ENCODE peak calls at places on chromosomes 4 and X, in ten cellular contexts. X, U, J, F, I, T, K, Y, E and M are unnamed samples.

GRCh38 chr4:119858176-119858575 is 208.5 kb downstream of the MAD2L1 start:
- DNase-seq in X (no peak), U (no peak), J (no peak), F (no peak), I (peak; percentile 56), T (no peak), K (peak; percentile 22), Y (no peak), E (no peak), M (no peak)

GRCh38 chr4:14452001-14452400 is 550.3 kb upstream of the CPEB2 start:
- DNase-seq in X (no peak), U (no peak), J (no peak), F (no peak), I (no peak), T (no peak), K (no peak), Y (no peak), E (no peak), M (no peak)

GRCh38 chrX:73932522-73932921 is 369.5 kb downstream of the CHIC1 start:
- DNase-seq in X (no peak), U (no peak), J (no peak), F (no peak), I (no peak), T (no peak), K (no peak), Y (no peak), E (no peak), M (no peak)

GRCh38 chr4:38132843-38133662 is 172.9 kb downstream of the PTTG2 start:
- DNase-seq in X (no peak), U (no peak), J (no peak), F (no peak), I (no peak), T (no peak), K (no peak), Y (no peak), E (no peak), M (no peak)

GRCh38 chrX:129553619-129554288 is 13.7 kb downstream of the OCRL start:
- DNase-seq in X (no peak), U (no peak), J (no peak), F (no peak), I (no peak), T (no peak), K (no peak), Y (no peak), E (no peak), M (no peak)

GRCh38 chr4:161256716-161257115 is 907.1 kb downstream of the FSTL5 start:
- DNase-seq in X (no peak), U (peak; percentile 7), J (no peak), F (no peak), I (no peak), T (no peak), K (no peak), Y (no peak), E (no peak), M (no peak)

GRCh38 chr4:1192493-1193205 is 20.3 kb upstream of the SPON2 start:
- DNase-seq in X (no peak), U (no peak), J (peak; percentile 60), F (peak; percentile 31), I (no peak), T (peak; percentile 23), K (no peak), Y (no peak), E (no peak), M (no peak)

GRCh38 chr4:186606593-186606992 is 51.2 kb upstream of the MTNR1A start:
- DNase-seq in X (no peak), U (no peak), J (no peak), F (no peak), I (peak; percentile 40), T (no peak), K (no peak), Y (peak; percentile 12), E (no peak), M (no peak)

DNA sequence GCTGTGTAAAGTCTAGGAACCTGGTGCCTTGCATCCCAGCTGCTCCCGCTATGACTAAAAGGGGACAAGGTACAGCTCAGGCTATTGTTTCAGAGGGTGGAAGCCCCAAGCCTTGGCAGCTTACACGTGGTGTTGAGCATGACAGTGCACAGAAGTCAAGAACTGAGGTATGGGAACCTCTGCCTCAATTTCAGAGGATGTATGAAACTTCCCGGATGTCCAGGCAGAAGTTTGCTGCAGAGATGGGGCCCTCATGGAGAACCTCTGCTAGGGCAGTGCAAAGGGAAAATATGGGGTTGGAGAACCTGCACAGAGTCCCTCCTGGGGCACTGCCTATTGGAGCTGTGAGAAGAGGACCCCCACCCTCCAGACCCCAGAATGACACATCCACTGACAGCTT is 76.6 kb downstream of the DDX60 start:
- DNase-seq in X (no peak), U (no peak), J (no peak), F (no peak), I (no peak), T (no peak), K (no peak), Y (no peak), E (no peak), M (no peak)
- TF ChIP-seq CTCF in X (no peak), U (no peak), J (no peak), F (no peak), I (no peak), T (no peak), K (no peak), Y (no peak), E (no peak), M (no peak)

GRCh38 chr4:11487876-11488545 is 59.3 kb upstream of the HS3ST1 start:
- DNase-seq in X (no peak), U (no peak), J (no peak), F (no peak), I (no peak), T (no peak), K (peak; percentile 98), Y (no peak), E (no peak), M (no peak)

GRCh38 chr4:11487139-11487538 is 58.4 kb upstream of the HS3ST1 start:
- DNase-seq in X (no peak), U (no peak), J (no peak), F (no peak), I (no peak), T (no peak), K (no peak), Y (no peak), E (no peak), M (no peak)

GRCh38 chr4:11485926-11486325 is 57.2 kb upstream of the HS3ST1 start:
- DNase-seq in X (no peak), U (no peak), J (no peak), F (no peak), I (no peak), T (no peak), K (no peak), Y (no peak), E (no peak), M (no peak)

GRCh38 chr4:11489449-11490083 is 60.9 kb upstream of the HS3ST1 start:
- DNase-seq in X (no peak), U (no peak), J (no peak), F (no peak), I (no peak), T (no peak), K (no peak), Y (no peak), E (no peak), M (no peak)

DNA sequence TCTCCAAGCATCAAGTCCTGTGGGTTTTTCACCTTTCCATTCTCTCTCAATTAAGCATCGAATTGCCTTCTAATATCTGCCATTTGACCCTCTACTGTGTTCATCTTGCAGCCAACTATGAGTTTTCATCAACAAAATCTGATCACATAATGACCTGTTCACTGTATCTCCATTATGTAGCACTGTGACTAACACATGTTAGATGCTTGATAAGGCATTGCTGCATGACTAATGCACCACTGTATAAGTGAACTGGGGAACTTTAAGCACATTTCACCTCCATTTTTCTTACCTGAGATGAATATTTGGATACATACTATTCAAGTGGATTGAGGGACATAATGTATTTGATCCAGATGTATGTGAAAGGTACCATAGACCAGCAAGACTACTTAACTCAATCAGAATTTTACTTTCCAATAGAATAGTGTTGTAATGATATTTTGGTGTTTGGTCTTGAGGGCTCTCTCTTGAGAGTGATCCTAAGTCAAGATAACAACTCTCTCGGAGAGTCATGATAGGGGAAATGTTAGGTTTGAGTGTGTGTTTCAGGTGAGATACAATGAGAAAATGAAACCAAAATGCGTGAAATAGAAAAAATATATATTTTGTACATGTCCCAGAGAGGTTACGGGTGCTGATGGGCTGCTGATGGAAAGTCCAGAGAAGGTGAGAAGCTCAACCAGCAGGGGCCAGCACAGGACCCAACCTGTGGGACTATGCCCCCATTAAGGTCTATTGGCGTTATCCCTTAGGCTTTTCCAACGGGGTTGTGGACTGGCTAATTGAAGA is 60.2 kb upstream of the HS3ST1 start:
- DNase-seq in X (no peak), U (no peak), J (no peak), F (no peak), I (no peak), T (no peak), K (peak; percentile 56), Y (no peak), E (no peak), M (no peak)
- TF ChIP-seq CTCF in X (no peak), U (no peak), J (no peak), F (no peak), I (no peak), T (no peak), K (no peak), Y (no peak), E (no peak), M (no peak)

DNA sequence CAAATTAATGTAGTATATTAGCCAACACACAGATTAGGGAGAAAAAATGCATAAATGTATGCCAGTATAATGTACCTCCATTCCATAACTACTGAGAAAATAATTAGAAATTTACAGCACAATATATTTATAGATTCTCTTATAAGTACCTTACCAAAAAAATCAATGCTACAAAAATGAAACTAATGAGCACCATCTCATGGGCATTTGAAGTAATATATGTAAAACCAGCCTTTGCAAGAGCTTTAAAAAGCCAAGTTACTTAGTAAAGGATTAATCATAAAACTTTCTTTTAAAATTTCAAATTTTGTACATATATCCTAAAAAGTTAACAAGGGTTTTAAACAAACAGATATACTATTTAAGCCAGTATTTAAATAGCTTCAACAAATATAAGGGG is 43.2 kb downstream of the LRBA start:
- DNase-seq in X (no peak), U (no peak), J (no peak), F (no peak), I (no peak), T (no peak), K (peak; percentile 20), Y (no peak), E (no peak), M (no peak)
- TF ChIP-seq CTCF in X (no peak), U (no peak), J (no peak), F (no peak), I (no peak), T (no peak), K (no peak), Y (no peak), E (no peak), M (no peak)

GRCh38 chrX:106208154-106208553 is 40.0 kb downstream of the PWWP3B start:
- DNase-seq in X (no peak), U (no peak), J (no peak), F (no peak), I (no peak), T (no peak), K (no peak), Y (no peak), E (no peak), M (no peak)

GRCh38 chrX:106201502-106202178 is 33.5 kb downstream of the PWWP3B start:
- DNase-seq in X (no peak), U (no peak), J (no peak), F (no peak), I (no peak), T (no peak), K (no peak), Y (no peak), E (no peak), M (no peak)

DNA sequence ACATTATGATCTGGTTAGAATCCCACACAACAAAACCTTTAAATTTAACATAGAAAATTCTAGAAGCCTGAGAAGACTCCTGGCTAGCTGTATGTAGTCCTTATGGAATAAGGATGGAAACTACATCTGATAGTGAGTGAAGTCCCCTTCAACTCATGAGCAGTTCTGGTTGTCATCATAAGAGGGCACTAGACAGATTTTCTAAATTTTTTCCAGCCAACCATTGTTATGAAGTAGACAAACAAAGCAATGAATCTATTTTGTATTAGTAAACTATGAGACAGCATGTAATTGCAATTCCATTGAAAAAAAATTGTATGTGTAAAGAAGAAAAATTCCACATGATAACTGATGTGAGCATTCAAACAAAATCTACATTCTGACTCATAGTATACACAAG is 35.2 kb downstream of the PWWP3B start:
- DNase-seq in X (no peak), U (no peak), J (no peak), F (no peak), I (no peak), T (no peak), K (no peak), Y (no peak), E (no peak), M (no peak)
- TF ChIP-seq CTCF in X (no peak), U (peak; percentile 38), J (no peak), F (no peak), I (no peak), T (peak; percentile 16), K (no peak), Y (no peak), E (no peak), M (no peak)